ENCODE peak calls at places on chromosomes 12 and 14, in four cellular contexts. K, J, O and T are unnamed samples.
A peak's percentile ranks its signal among the peaks of the same experiment; 100 is the strongest.

GRCh38 chr12:57490126-57490525 is 2.3 kb downstream of the MARS1 start:
- DNase-seq in O (no peak), K (no peak), J (no peak), T (no peak)

GRCh38 chr12:118436986-118437385 is 60.6 kb downstream of the SUDS3 start:
- DNase-seq in K (no peak), O (peak; percentile 3), J (no peak), T (peak; percentile 86)

GRCh38 chr14:61229475-61229888 is 51.7 kb downstream of the TMEM30B start:
- DNase-seq in O (no peak), J (no peak), K (no peak), T (no peak)

GRCh38 chr12:26028953-26029740 is 70.7 kb downstream of the RASSF8 start:
- DNase-seq in K (peak; percentile 15), O (peak; percentile 72), J (no peak), T (peak; percentile 30)

GRCh38 chr14:77023001-77023996 is 5.2 kb downstream of the IRF2BPL start:
- DNase-seq in J (peak; percentile 57), O (peak; percentile 50), K (peak; percentile 63), T (peak; percentile 37)

GRCh38 chr14:81095539-81095938 is 125.2 kb downstream of the GTF2A1 start:
- DNase-seq in O (no peak), K (no peak), J (no peak), T (no peak)

GRCh38 chr12:22255097-22255496 is 79.4 kb downstream of the ST8SIA1 start:
- DNase-seq in O (peak; percentile 29), J (no peak), K (no peak), T (no peak)

GRCh38 chr14:37721976-37722659 is 126.7 kb downstream of the TTC6 start:
- DNase-seq in J (no peak), O (no peak), K (no peak), T (no peak)

GRCh38 chr12:103241184-103241583 is 254.6 kb downstream of the C12orf42 start:
- DNase-seq in O (no peak), K (no peak), J (peak; percentile 23), T (no peak)

GRCh38 chr14:65949711-65950516 is 536.3 kb upstream of the CCDC196 start:
- DNase-seq in K (peak; percentile 39), J (peak; percentile 76), O (peak; percentile 3), T (peak; percentile 13)

GRCh38 chr12:117097159-117097558 is 2.1 kb downstream of the TESC start:
- DNase-seq in K (no peak), O (no peak), J (no peak), T (no peak)

GRCh38 chr12:24996102-24996797 is 47.3 kb upstream of the BCAT1 start:
- DNase-seq in K (no peak), O (no peak), J (no peak), T (no peak)

GRCh38 chr14:95981939-95982338 is 57.2 kb upstream of the C14orf132 start:
- DNase-seq in J (no peak), K (no peak), O (no peak), T (no peak)

GRCh38 chr14:23555882-23556699 is at the start of gene THTPA:
- DNase-seq in J (peak; percentile 96), O (peak; percentile 91), K (peak; percentile 94), T (peak; percentile 86)

GRCh38 chr12:58978717-58979116 is 58.4 kb upstream of the LRIG3 start:
- DNase-seq in K (no peak), O (no peak), J (no peak), T (no peak)

GRCh38 chr14:32512813-32513212 is 183.7 kb downstream of the AKAP6 start:
- DNase-seq in O (no peak), K (no peak), J (no peak), T (no peak)

GRCh38 chr12:61654698-61655097 is 605.5 kb upstream of the USP15 start:
- DNase-seq in O (no peak), K (no peak), J (no peak), T (no peak)

GRCh38 chr12:30753233-30753632 is 1.5 kb downstream of the CAPRIN2 start:
- DNase-seq in J (no peak), O (peak; percentile 53), K (no peak), T (no peak)

GRCh38 chr12:25937096-25937495 is 21.4 kb upstream of the RASSF8 start:
- DNase-seq in O (no peak), K (no peak), J (no peak), T (no peak)

GRCh38 chr14:75939200-75939599 is 42.6 kb downstream of the TGFB3 start:
- DNase-seq in O (no peak), J (no peak), K (no peak), T (no peak)

GRCh38 chr12:105423921-105424320 is 93.4 kb downstream of the C12orf75 start:
- DNase-seq in O (no peak), J (no peak), K (no peak), T (no peak)

GRCh38 chr14:61536661-61537566 is 158.4 kb upstream of the HIF1A start:
- DNase-seq in J (no peak), O (no peak), K (no peak), T (no peak)

GRCh38 chr14:89428556-89429196 is 11.6 kb upstream of the FOXN3 start:
- DNase-seq in K (no peak), O (peak; percentile 47), J (no peak), T (no peak)

GRCh38 chr12:26469801-26470200 is 274.4 kb downstream of the SSPN start:
- DNase-seq in O (no peak), K (no peak), J (no peak), T (no peak)

GRCh38 chr14:101865288-101865687 is 99.1 kb upstream of the DYNC1H1 start:
- DNase-seq in J (no peak), K (no peak), O (no peak), T (no peak)

GRCh38 chr12:106066051-106066705 is 72.6 kb downstream of the NUAK1 start:
- DNase-seq in O (no peak), J (no peak), K (no peak), T (no peak)

GRCh38 chr12:15151141-15152091 is 69.8 kb downstream of the RERG start:
- DNase-seq in O (peak; percentile 41), K (no peak), J (no peak), T (no peak)

GRCh38 chr14:103130965-103131364 is 7.7 kb downstream of the TNFAIP2 start:
- DNase-seq in K (no peak), J (no peak), O (peak; percentile 76), T (no peak)

GRCh38 chr14:75156901-75157300 is 19.5 kb downstream of the TMED10 start:
- DNase-seq in K (no peak), J (no peak), O (peak; percentile 22), T (peak; percentile 28)

GRCh38 chr12:119198440-119198839 is 19.7 kb downstream of the HSPB8 start:
- DNase-seq in K (no peak), J (no peak), O (no peak), T (no peak)

GRCh38 chr12:3578557-3578956 is 87.6 kb downstream of the PRMT8 start:
- DNase-seq in K (no peak), J (no peak), O (no peak), T (no peak)

GRCh38 chr12:117441751-117442150 is 80.3 kb upstream of the NOS1 start:
- DNase-seq in J (no peak), K (no peak), O (peak; percentile 46), T (no peak)

GRCh38 chr12:97288526-97288925 is 174.1 kb upstream of the RMST start:
- DNase-seq in J (no peak), O (no peak), K (no peak), T (no peak)

DNA sequence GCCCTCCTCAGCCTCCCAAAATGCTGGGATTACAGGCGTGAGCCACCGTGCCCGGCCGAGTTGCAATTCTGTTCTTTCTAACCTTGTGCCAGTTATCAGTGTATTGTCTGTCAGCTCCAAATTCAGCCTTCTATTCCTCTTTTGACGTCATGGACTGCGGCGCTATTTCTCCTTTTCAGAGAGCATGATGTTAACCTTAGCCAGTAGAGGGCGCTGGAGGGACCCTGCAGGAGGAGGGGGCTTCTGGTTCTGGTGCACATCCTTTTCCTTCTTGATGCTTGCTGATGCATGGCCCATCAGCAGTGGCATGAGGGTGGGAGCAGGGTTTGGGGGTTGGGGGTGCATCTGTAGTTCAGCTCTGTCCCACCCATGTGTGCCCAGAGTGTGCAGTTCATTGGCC is 179.3 kb upstream of the RMST start:
- DNase-seq in J (no peak), O (no peak), K (no peak), T (no peak)
- TF ChIP-seq CTCF in J (no peak), O (no peak), K (no peak), T (no peak)

GRCh38 chr12:93563807-93564538 is 8.5 kb upstream of the SOCS2 start:
- DNase-seq in K (no peak), O (peak; percentile 11), J (peak; percentile 81), T (peak; percentile 21)
- TF ChIP-seq CTCF in K (no peak), O (peak; percentile 47), J (no peak), T (peak; percentile 52)

GRCh38 chr12:47817272-47818006 is 2.3 kb downstream of the HDAC7 start:
- DNase-seq in O (no peak), J (no peak), K (no peak), T (peak; percentile 18)
- TF ChIP-seq CTCF in O (peak; percentile 41), J (no peak), K (no peak), T (peak; percentile 70)

GRCh38 chr12:39824505-39825198 is 205.0 kb upstream of the ABCD2 start:
- DNase-seq in K (no peak), J (peak; percentile 72), O (no peak), T (no peak)
- TF ChIP-seq CTCF in K (no peak), J (no peak), O (no peak), T (no peak)

GRCh38 chr12:46354111-46354798 is 18.3 kb downstream of the SLC38A2 start:
- DNase-seq in K (no peak), J (no peak), O (no peak), T (no peak)
- TF ChIP-seq CTCF in K (no peak), J (no peak), O (no peak), T (peak; percentile 47)